ENCODE peak calls at places on chromosome 1, in seven cellular contexts. U, Y, D, S, I, A and K are unnamed samples.
A peak's percentile ranks its signal among the peaks of the same experiment; 100 is the strongest.

GRCh38 chr1:94721240-94721639 is 98.9 kb upstream of the SLC44A3 start:
- DNase-seq in A (no peak), Y (no peak), U (no peak), D (no peak), S (no peak), I (no peak), K (no peak)

GRCh38 chr1:9751971-9752370 is 71.8 kb downstream of the CLSTN1 start:
- DNase-seq in I (no peak), U (no peak), S (no peak), Y (no peak), D (no peak), A (no peak), K (no peak)

GRCh38 chr1:179805291-179806195 is 62.5 kb downstream of the FAM163A start:
- DNase-seq in A (no peak), U (no peak), S (no peak), Y (no peak), I (no peak), D (no peak), K (no peak)

GRCh38 chr1:152426731-152427130 is 12.7 kb upstream of the CRNN start:
- DNase-seq in D (no peak), I (no peak), S (no peak), Y (no peak), U (no peak), A (no peak), K (no peak)

GRCh38 chr1:42915456-42915855 is 43.2 kb downstream of the SLC2A1 start:
- DNase-seq in A (no peak), U (no peak), Y (no peak), I (no peak), D (no peak), S (no peak), K (no peak)

GRCh38 chr1:16191916-16192545 is 20.4 kb downstream of the ARHGEF19 start:
- DNase-seq in D (no peak), Y (no peak), S (no peak), A (no peak), I (no peak), U (no peak), K (no peak)

GRCh38 chr1:19656780-19657475 is 7.7 kb upstream of the HTR6 start:
- DNase-seq in S (no peak), D (no peak), U (no peak), Y (no peak), A (no peak), I (no peak), K (no peak)

GRCh38 chr1:168373869-168374268 is 93.2 kb downstream of the TBX19 start:
- DNase-seq in I (peak; percentile 31), A (no peak), U (no peak), S (no peak), Y (no peak), D (no peak), K (no peak)

GRCh38 chr1:21624577-21625389 is 44.4 kb downstream of the RAP1GAP start:
- DNase-seq in S (no peak), Y (no peak), U (no peak), D (no peak), I (no peak), A (no peak), K (no peak)

GRCh38 chr1:184915463-184916080 is 58.7 kb downstream of the NIBAN1 start:
- DNase-seq in U (no peak), D (no peak), A (no peak), I (no peak), S (no peak), Y (no peak), K (no peak)

GRCh38 chr1:59139396-59139795 is 157.5 kb upstream of the FGGY start:
- DNase-seq in A (no peak), I (peak; percentile 41), Y (no peak), S (no peak), U (no peak), D (no peak), K (no peak)

GRCh38 chr1:168293372-168293771 is 12.7 kb downstream of the TBX19 start:
- DNase-seq in U (no peak), Y (no peak), S (no peak), D (no peak), A (no peak), I (no peak), K (no peak)

GRCh38 chr1:221913351-221913750 is 171.5 kb upstream of the DUSP10 start:
- DNase-seq in S (no peak), I (no peak), U (no peak), Y (no peak), D (no peak), A (no peak), K (no peak)

GRCh38 chr1:32944180-32944579 is 20.4 kb downstream of the RNF19B start:
- DNase-seq in U (no peak), S (no peak), A (no peak), I (no peak), Y (no peak), D (no peak), K (no peak)

GRCh38 chr1:214282696-214283225 is 1.8 kb downstream of the SMYD2 start:
- DNase-seq in Y (no peak), D (no peak), U (no peak), A (peak; percentile 39), I (no peak), S (no peak), K (no peak)

GRCh38 chr1:114755006-114755936 is 2.5 kb downstream of the CSDE1 start:
- DNase-seq in I (no peak), Y (no peak), D (no peak), S (no peak), U (no peak), A (no peak), K (no peak)

GRCh38 chr1:76901158-76901767 is 34.0 kb downstream of the ST6GALNAC5 start:
- DNase-seq in D (peak; percentile 71), S (peak; percentile 11), U (no peak), Y (peak; percentile 23), A (peak; percentile 32), I (no peak), K (peak; percentile 15)